ENCODE peak calls at places on chromosomes 3 and 15, in four cellular contexts. G, K, I and E are unnamed samples.

GRCh38 chr15:40988157-40988556 is 34.9 kb downstream of the CHAC1 start:
- DNase-seq in G (no peak), K (no peak), I (no peak), E (no peak)

GRCh38 chr3:52393131-52393807 is 51.6 kb downstream of the SEMA3G start:
- DNase-seq in G (no peak), K (no peak), I (no peak), E (no peak)

GRCh38 chr15:76163429-76164020 is 103.7 kb downstream of the TMEM266 start:
- DNase-seq in G (peak; percentile 60), K (peak; percentile 43), I (no peak), E (no peak)

GRCh38 chr3:22819209-22819608 is 383.9 kb upstream of the UBE2E2 start:
- DNase-seq in G (no peak), K (no peak), I (no peak), E (no peak)

GRCh38 chr3:27360113-27361078 is 8.8 kb downstream of the NEK10 start:
- DNase-seq in G (peak; percentile 30), K (no peak), I (no peak), E (no peak)

GRCh38 chr3:131239250-131239649 is 142.3 kb upstream of the NUDT16 start:
- DNase-seq in G (no peak), K (no peak), I (no peak), E (no peak)

GRCh38 chr15:68776477-68777270 is 44.0 kb downstream of the ANP32A start:
- DNase-seq in G (no peak), K (no peak), I (no peak), E (no peak)

GRCh38 chr3:46396129-46396528 is 10.7 kb downstream of the CCR5AS start:
- DNase-seq in G (no peak), K (no peak), I (peak; percentile 71), E (no peak)

GRCh38 chr3:125261031-125261430 is 48.5 kb upstream of the SLC12A8 start:
- DNase-seq in G (no peak), K (no peak), I (no peak), E (no peak)

GRCh38 chr15:42650208-42651066 is 75.0 kb downstream of the STARD9 start:
- DNase-seq in G (peak; percentile 67), K (peak; percentile 63), I (peak; percentile 83), E (peak; percentile 68)

GRCh38 chr15:52963865-52964264 is 173.7 kb upstream of the ONECUT1 start:
- DNase-seq in G (no peak), K (no peak), I (no peak), E (no peak)

GRCh38 chr3:10758304-10759037 is 57.6 kb upstream of the SLC6A11 start:
- DNase-seq in G (peak; percentile 29), K (no peak), I (peak; percentile 64), E (peak; percentile 80)

GRCh38 chr3:155233213-155233612 is 60.3 kb downstream of the STRIT1 start:
- DNase-seq in G (peak; percentile 8), K (peak; percentile 34), I (no peak), E (no peak)

GRCh38 chr3:192916455-192917257 is 1.0 kb downstream of the MB21D2 start:
- DNase-seq in G (peak; percentile 60), K (peak; percentile 50), I (no peak), E (peak; percentile 46)

GRCh38 chr3:138011722-138012121 is 1.8 kb downstream of the CLDN18 start:
- DNase-seq in G (no peak), K (no peak), I (no peak), E (no peak)

GRCh38 chr15:96851613-96852012 is 521.1 kb downstream of the NR2F2 start:
- DNase-seq in G (no peak), K (no peak), I (no peak), E (no peak)

GRCh38 chr15:60478633-60479360 is at the start of gene ICE2:
- DNase-seq in G (peak; percentile 98), K (peak; percentile 95), I (peak; percentile 97), E (peak; percentile 84)

GRCh38 chr3:60047426-60048200 is 997.8 kb upstream of the CFAP20DC start:
- DNase-seq in G (no peak), K (no peak), I (peak; percentile 19), E (no peak)

GRCh38 chr3:162628531-162628930 is 1131.9 kb downstream of the OTOL1 start:
- DNase-seq in G (no peak), K (no peak), I (no peak), E (no peak)

GRCh38 chr3:39907981-39908380 is 98.6 kb downstream of the MYRIP start:
- DNase-seq in G (peak; percentile 18), K (peak; percentile 51), I (no peak), E (no peak)

GRCh38 chr3:115062009-115062408 is 85.1 kb downstream of the ZBTB20 start:
- DNase-seq in G (no peak), K (no peak), I (no peak), E (no peak)

GRCh38 chr3:141076821-141077571 is 25.8 kb downstream of the SPSB4 start:
- DNase-seq in G (peak; percentile 34), K (peak; percentile 67), I (no peak), E (no peak)

GRCh38 chr15:59276225-59277178 is 69.9 kb downstream of the LDHAL6B start:
- DNase-seq in G (peak; percentile 86), K (no peak), I (no peak), E (no peak)

GRCh38 chr3:94226058-94226457 is 163.2 kb downstream of the NSUN3 start:
- DNase-seq in G (no peak), K (no peak), I (no peak), E (no peak)

GRCh38 chr3:135694142-135694541 is 271.4 kb upstream of the PPP2R3A start:
- DNase-seq in G (no peak), K (no peak), I (no peak), E (no peak)

GRCh38 chr3:78867409-78868372 is 900.1 kb downstream of the ROBO1 start:
- DNase-seq in G (no peak), K (no peak), I (no peak), E (no peak)

GRCh38 chr15:67915374-67916050 is 75.7 kb upstream of the RNU6-1 start:
- DNase-seq in G (peak; percentile 77), K (peak; percentile 79), I (no peak), E (no peak)

GRCh38 chr3:114706591-114707224 is 412.9 kb downstream of the TIGIT start:
- DNase-seq in G (no peak), K (peak; percentile 16), I (peak; percentile 39), E (peak; percentile 36)

GRCh38 chr15:44340410-44340809 is 51.9 kb downstream of the GOLM2 start:
- DNase-seq in G (no peak), K (no peak), I (no peak), E (no peak)

GRCh38 chr3:170057550-170057949 is 19.8 kb downstream of the GPR160 start:
- DNase-seq in G (no peak), K (no peak), I (no peak), E (no peak)

GRCh38 chr3:170055209-170055608 is 17.4 kb downstream of the GPR160 start:
- DNase-seq in G (no peak), K (no peak), I (peak; percentile 56), E (peak; percentile 67)

GRCh38 chr3:170052398-170052797 is 14.6 kb downstream of the GPR160 start:
- DNase-seq in G (no peak), K (no peak), I (no peak), E (no peak)

GRCh38 chr3:170056710-170057454 is 19.1 kb downstream of the GPR160 start:
- DNase-seq in G (no peak), K (no peak), I (peak; percentile 81), E (peak; percentile 81)

GRCh38 chr3:170054204-170054603 is 16.4 kb downstream of the GPR160 start:
- DNase-seq in G (no peak), K (no peak), I (peak; percentile 72), E (no peak)
- TF ChIP-seq CTCF in G (no peak), K (no peak), I (peak; percentile 79), E (peak; percentile 56)

DNA sequence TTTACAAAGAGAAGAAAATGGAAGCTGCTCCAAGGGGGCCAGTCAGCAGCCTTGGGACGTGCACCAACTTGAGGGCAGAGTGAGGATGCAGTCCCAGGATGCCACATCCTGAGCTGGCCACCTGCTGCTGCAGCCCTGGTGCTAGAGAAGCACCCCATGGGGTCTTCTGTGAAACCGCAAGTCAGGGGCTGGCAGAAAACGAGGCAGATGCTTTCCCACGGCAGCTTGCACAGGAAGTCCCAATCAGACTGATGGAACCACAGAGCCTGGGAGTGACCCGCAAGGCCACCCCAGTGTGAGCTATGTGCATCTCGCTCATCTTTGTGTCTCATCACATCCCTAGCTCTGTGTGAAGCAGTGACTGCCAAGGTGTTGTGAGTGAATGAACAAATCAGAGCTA is 76.5 kb downstream of the NUP210 start:
- DNase-seq in G (no peak), K (no peak), I (no peak), E (no peak)
- TF ChIP-seq CTCF in G (no peak), K (no peak), I (no peak), E (no peak)

GRCh38 chr3:100089802-100090668 is 24.3 kb downstream of the FILIP1L start:
- DNase-seq in G (no peak), K (peak; percentile 74), I (no peak), E (peak; percentile 21)
- TF ChIP-seq CTCF in G (peak; percentile 34), K (peak; percentile 29), I (peak; percentile 27), E (peak; percentile 39)

DNA sequence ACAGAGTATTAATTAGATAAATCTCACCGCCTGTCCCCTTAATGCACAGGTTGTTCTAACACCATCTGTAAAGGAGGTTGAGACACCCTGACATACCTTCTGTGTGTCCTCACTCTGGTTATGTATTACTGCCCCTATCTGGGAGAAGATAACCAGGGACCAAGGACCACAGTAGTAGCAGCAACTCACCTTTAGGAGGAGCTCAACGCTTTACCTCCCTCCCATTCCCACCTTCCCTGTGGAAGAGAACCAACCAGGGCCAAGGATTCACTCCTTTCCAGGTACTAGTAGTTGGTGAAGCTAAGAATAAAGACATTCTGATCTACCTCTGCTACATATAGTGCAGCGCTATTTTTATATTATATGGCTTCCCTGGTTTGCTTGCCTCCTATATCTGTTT is 232.6 kb downstream of the MEX3B start:
- DNase-seq in G (no peak), K (no peak), I (peak; percentile 21), E (no peak)
- TF ChIP-seq CTCF in G (no peak), K (no peak), I (peak; percentile 60), E (peak; percentile 15)

GRCh38 chr3:50358355-50358926 is 880 bp downstream of the TMEM115 start:
- DNase-seq in G (no peak), K (no peak), I (no peak), E (no peak)
- TF ChIP-seq CTCF in G (no peak), K (no peak), I (no peak), E (no peak)